ENCODE peak calls at places on chromosome 22, in five cellular contexts. R is colonic mucosa, U is tibial artery, O is heart right ventricle, E is right atrium auricular region. G is an unnamed sample. For H3K4me1, the result is how much of the 10 kb centered on the place peaks cover.

GRCh38 chr22:36194971-36195370 is 6.6 kb downstream of the APOL4 start:
- DNase-seq in R (peak), U (peak), O (peak), E (peak), G (peak)

GRCh38 chr22:38697055-38697980 is 3.4 kb downstream of the JOSD1 start:
- DNase-seq in R (peak), U (no peak), O (no peak), E (no peak), G (no peak)

GRCh38 chr22:45846952-45847351 is 130.0 kb downstream of the WNT7B start:
- DNase-seq in R (no peak), U (no peak), O (no peak), E (no peak), G (no peak)

GRCh38 chr22:43038325-43038724 is 23.4 kb upstream of the PACSIN2 start:
- DNase-seq in R (no peak), U (no peak), O (no peak), E (no peak), G (no peak)

GRCh38 chr22:36435516-36436415 is 45.7 kb downstream of the TXN2 start:
- DNase-seq in R (peak), U (no peak), O (no peak), E (no peak), G (no peak)

GRCh38 chr22:45499746-45500145 is 2.9 kb upstream of the FBLN1 start:
- DNase-seq in R (no peak), U (peak), O (peak), E (peak), G (peak)

GRCh38 chr22:29946220-29946619 is 63.2 kb downstream of the MTMR3 start:
- DNase-seq in R (no peak), U (no peak), O (no peak), E (no peak), G (no peak)

GRCh38 chr22:42907404-42908081 is 50.5 kb upstream of the ARFGAP3 start:
- DNase-seq in R (no peak), U (no peak), O (no peak), E (no peak), G (no peak)

GRCh38 chr22:45329536-45329936 is 19.8 kb downstream of the FAM118A start:
- DNase-seq in R (no peak), U (no peak), O (peak), E (no peak), G (no peak)

GRCh38 chr22:21014202-21015050 is 539 bp upstream of the P2RX6 start:
- DNase-seq in R (peak), U (peak), O (peak), E (peak), G (peak)

GRCh38 chr22:42758929-42759629 is 38.4 kb upstream of the A4GALT start:
- DNase-seq in R (no peak), U (peak), O (no peak), E (no peak), G (no peak)

GRCh38 chr22:36419177-36419911 is 31.6 kb upstream of the MYH9 start:
- DNase-seq in R (peak), U (no peak), O (peak), E (peak), G (no peak)

GRCh38 chr22:19658057-19658966 is 56.0 kb upstream of the SEPTIN5 start:
- DNase-seq in R (no peak), U (no peak), O (no peak), E (no peak), G (no peak)

GRCh38 chr22:20437253-20438065 is at the start of gene SCARF2:
- DNase-seq in R (no peak), U (no peak), O (peak), E (no peak), G (no peak)

GRCh38 chr22:27670701-27671412 is 130.7 kb downstream of the MN1 start:
- DNase-seq in R (no peak), U (no peak), O (peak), E (no peak), G (no peak)

GRCh38 chr22:25779890-25780289 is 37.9 kb downstream of the MYO18B start:
- DNase-seq in R (no peak), U (no peak), O (no peak), E (no peak), G (no peak)
- H3K4me3 ChIP-seq in R (no peak), U (no peak), O (no peak), E (no peak), G (no peak)

GRCh38 chr22:40431021-40431420 is 60.6 kb downstream of the SGSM3 start:
- DNase-seq in R (no peak), U (no peak), O (no peak), E (no peak), G (no peak)
- H3K27ac ChIP-seq in R (no peak), U (no peak), O (no peak), E (no peak), G (no peak)

DNA sequence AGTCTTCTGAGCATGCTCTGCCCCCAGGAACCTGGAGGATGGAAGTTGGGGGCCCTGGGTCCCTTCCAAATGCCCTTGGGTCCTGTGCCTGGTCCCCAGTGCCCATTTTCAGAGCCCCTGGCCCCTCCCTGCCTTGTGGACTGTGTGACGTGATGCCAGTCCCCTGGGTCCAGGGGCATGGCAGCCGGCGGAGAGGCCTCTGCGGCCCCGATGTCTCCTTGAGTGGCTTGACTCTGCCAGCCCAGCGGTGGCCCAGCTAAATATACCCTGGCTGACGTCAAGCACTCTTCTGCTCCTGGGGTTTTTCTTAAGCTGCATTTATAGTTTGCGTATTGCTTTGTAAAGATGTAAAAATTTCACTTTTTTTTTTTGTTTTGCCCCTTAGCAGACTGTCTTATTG is 35.2 kb upstream of the PARVG start:
- DNase-seq in R (no peak), U (no peak), O (peak), E (no peak), G (no peak)
- H3K4me1 ChIP-seq in R (under half), U (under half), O (under half), E (under half), G (under half)

GRCh38 chr22:48842583-48842945 is 985.1 kb downstream of the BRD1 start:
- DNase-seq in R (no peak), U (no peak), O (no peak), E (no peak), G (no peak)

GRCh38 chr22:48842976-48843375 is 984.7 kb downstream of the BRD1 start:
- DNase-seq in R (no peak), U (no peak), O (no peak), E (no peak), G (no peak)

GRCh38 chr22:48845356-48845936 is 982.2 kb downstream of the BRD1 start:
- DNase-seq in R (no peak), U (no peak), O (no peak), E (no peak), G (peak)

GRCh38 chr22:48843640-48844039 is 984.0 kb downstream of the BRD1 start:
- DNase-seq in R (no peak), U (no peak), O (no peak), E (no peak), G (no peak)

DNA sequence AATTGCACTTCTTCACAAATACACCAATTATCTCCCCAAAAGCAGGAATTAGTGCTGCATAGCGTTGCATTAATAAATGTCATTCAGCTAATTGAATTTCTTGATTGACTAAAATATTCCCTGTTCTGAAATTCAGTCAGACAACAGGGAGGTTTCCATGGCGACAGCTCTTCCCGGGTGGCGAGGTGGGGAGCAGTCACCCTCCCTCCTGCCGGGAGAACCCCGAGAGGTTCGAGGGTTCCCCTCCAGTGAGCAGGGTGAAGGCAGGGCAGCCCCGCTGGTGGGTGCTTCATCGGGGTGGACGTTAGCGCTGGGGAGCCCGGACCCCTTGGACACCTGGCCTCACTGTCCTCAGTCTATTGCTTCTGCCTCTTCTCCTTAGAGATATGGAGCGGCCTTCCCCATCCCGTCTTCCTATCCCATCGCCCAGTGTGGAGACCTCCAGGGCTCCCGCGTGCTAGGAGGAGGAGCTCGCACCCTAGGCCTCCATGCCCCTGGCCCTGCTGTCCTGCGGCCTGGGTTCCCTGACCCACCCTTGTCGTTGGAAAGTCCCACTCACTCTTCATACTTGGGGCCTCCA is 983.5 kb downstream of the BRD1 start:
- DNase-seq in R (no peak), U (no peak), O (no peak), E (no peak), G (no peak)
- H3K4me3 ChIP-seq in R (no peak), U (no peak), O (no peak), E (no peak), G (no peak)

DNA sequence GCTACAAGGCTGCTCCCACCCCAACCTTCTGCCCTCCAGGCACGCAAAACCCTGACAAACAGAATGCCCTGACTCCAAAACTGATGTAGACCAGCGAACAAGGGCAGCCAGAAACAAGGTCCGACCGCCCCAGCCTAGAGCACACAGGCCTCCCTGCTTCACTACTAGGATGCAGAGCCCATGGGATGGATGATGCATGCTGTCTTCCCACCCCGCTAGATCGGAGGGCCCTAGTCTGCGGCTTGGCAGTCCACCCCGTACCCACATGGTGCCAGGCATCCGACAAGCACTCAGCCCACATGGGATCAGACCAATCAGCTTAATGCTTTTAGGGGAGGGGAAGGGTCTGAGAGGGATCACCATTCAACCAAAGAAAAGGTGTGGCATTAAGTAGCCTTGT is 30.6 kb downstream of the PISD start:
- DNase-seq in R (no peak), U (no peak), O (no peak), E (no peak), G (no peak)
- H3K27ac ChIP-seq in R (peak), U (peak), O (peak), E (peak), G (peak)

GRCh38 chr22:24154826-24155225 is 26.5 kb upstream of the SUSD2 start:
- DNase-seq in R (no peak), U (no peak), O (no peak), E (no peak), G (no peak)
- H3K4me1 ChIP-seq in R (under half), U (under half), O (under half), E (under half), G (under half)

DNA sequence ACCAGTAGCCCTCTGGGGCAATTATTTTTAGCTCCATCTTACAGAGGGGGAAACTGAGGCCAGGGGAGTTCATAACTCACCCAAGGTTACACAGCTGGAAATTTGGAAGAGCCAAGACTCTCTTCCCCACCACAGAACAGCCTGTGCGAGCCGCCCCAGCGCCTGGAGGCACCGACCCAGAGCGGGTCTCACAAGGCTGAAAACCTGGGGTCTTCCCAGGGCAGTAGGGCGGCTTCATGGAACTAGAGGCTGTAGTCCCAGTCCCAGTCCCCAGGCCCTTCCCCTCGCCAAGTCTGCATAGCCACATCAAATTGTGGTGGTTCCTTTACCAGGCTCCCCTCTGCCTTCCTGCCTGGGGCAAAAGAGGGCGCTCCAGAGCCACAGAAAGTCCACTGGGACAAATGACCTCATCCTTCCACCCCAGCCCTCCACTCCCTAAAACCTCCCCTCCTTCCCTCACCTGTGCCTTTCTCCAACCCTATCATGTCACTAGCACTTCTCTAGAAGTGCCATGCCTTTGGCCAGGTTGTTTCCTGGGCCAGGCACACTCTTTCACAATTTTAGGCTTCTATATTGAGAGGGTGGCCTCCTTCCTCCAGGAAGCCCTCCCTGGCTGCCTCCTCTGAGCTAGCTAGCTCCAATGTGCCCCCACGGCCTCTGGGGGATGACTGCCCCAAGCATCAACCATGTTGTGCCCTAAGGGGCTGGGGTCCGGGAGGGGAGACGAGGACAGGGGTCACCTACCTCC is 15.2 kb upstream of the CDC42EP1 start:
- DNase-seq in R (peak), U (peak), O (peak), E (peak), G (no peak)
- H3K4me3 ChIP-seq in R (no peak), U (peak), O (peak), E (no peak), G (peak)

GRCh38 chr22:35065183-35065582 is 775 bp upstream of the ISX start:
- DNase-seq in R (no peak), U (no peak), O (no peak), E (no peak), G (no peak)

GRCh38 chr22:35066768-35067167 is 810 bp downstream of the ISX start:
- DNase-seq in R (peak), U (no peak), O (no peak), E (no peak), G (no peak)

GRCh38 chr22:35065796-35066218 is at the start of gene ISX:
- DNase-seq in R (peak), U (no peak), O (no peak), E (no peak), G (no peak)

GRCh38 chr22:35059632-35060031 is 6.3 kb upstream of the ISX start:
- DNase-seq in R (no peak), U (no peak), O (no peak), E (no peak), G (no peak)

DNA sequence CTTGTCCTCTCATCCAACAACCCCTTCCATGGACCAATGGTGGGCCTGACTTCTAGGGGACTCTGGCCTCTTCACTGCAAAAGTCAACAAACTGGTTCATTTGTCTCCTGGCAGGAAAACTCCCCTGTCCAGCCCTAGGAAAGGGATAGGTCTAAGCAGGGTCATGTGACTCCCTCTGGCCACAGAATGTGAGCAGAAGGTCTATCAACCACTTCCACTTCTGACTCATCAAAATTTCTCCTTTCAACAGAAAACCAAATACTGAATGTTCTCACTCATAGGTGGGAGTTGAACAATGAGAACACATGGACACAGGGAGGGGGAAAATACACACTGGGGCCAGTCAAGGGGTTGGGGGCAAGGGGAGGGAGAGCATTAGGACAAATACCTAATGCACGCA is 1.3 kb upstream of the ISX start:
- DNase-seq in R (peak), U (no peak), O (no peak), E (no peak), G (no peak)
- H3K27ac ChIP-seq in R (no peak), U (no peak), O (no peak), E (no peak), G (no peak)

DNA sequence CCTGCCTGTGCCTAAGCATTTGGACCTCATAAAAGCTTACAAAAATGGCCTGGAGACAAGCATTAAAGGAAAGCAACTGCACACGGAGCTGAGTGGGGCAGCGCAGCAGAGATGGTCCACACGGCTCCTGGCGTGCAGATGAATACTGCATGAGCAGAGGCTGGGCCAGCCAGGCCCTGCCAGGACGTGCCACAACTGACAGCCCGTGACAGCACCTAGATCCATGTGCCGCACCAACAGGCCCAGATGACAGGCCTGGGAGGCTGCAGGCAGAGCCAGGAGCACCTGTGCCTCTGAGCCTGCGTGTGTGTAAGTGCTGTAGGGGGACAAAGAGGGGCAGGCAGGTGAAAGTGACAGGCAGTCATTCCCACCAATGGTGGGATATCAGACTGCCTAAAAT is 33.4 kb downstream of the MICAL3 start:
- DNase-seq in R (no peak), U (no peak), O (peak), E (no peak), G (no peak)
- H3K4me1 ChIP-seq in R (under half), U (under half), O (under half), E (under half), G (under half)

GRCh38 chr22:32571764-32572163 is 97.2 kb downstream of the FBXO7 start:
- DNase-seq in R (no peak), U (no peak), O (no peak), E (no peak), G (no peak)
- H3K4me3 ChIP-seq in R (no peak), U (no peak), O (no peak), E (no peak), G (no peak)